ENCODE peak calls at places on chromosomes 16 and 17, in six cellular contexts. B is testis, H is body of pancreas, X is sigmoid colon, Q is heart left ventricle, E is NB4. P is an unnamed sample.

GRCh38 chr17:21357696-21358095 is 18.5 kb upstream of the KCNJ12 start:
- DNase-seq in B (no peak), E (no peak), H (no peak), Q (no peak), X (no peak), P (no peak)

GRCh38 chr17:44074231-44074910 is 3.8 kb downstream of the G6PC3 start:
- DNase-seq in X (no peak), H (no peak), B (no peak), Q (no peak), E (no peak), P (no peak)

GRCh38 chr17:45200701-45201100 is 21.0 kb upstream of the FMNL1 start:
- DNase-seq in H (peak), E (peak), B (no peak), X (peak), Q (peak), P (no peak)

GRCh38 chr17:19284005-19284959 is 47.1 kb downstream of the EPN2 start:
- DNase-seq in Q (no peak), B (no peak), H (no peak), X (no peak), E (no peak), P (no peak)

GRCh38 chr17:17387017-17387416 is 83.8 kb downstream of the NT5M start:
- DNase-seq in Q (no peak), X (no peak), B (no peak), E (no peak), H (peak), P (no peak)

GRCh38 chr17:76847031-76847430 is 21.2 kb upstream of the MGAT5B start:
- DNase-seq in H (no peak), B (no peak), X (no peak), E (no peak), Q (no peak), P (no peak)

GRCh38 chr17:19263621-19264010 is 26.4 kb downstream of the EPN2 start:
- DNase-seq in B (peak), E (no peak), Q (no peak), H (no peak), X (peak), P (no peak)

GRCh38 chr17:79305831-79306687 is 231.4 kb downstream of the ENGASE start:
- DNase-seq in E (no peak), Q (no peak), H (peak), X (no peak), B (peak), P (peak)

GRCh38 chr17:77723071-77723908 is 235.2 kb upstream of the TNRC6C start:
- DNase-seq in X (no peak), B (no peak), H (no peak), Q (no peak), E (no peak), P (no peak)

GRCh38 chr16:17134586-17134985 is 336.2 kb downstream of the XYLT1 start:
- DNase-seq in X (no peak), H (no peak), E (no peak), B (no peak), Q (no peak), P (no peak)

GRCh38 chr16:87895641-87896141 is 26.4 kb upstream of the SLC7A5 start:
- DNase-seq in H (peak), B (peak), X (no peak), Q (no peak), E (peak), P (peak)

GRCh38 chr16:30473231-30474061 is 904 bp downstream of the ITGAL start:
- DNase-seq in Q (peak), E (peak), B (no peak), H (peak), X (no peak), P (no peak)

GRCh38 chr16:82055728-82056549 is 20.9 kb downstream of the HSD17B2 start:
- DNase-seq in X (no peak), Q (no peak), H (no peak), B (no peak), E (no peak), P (no peak)
- TF ChIP-seq POLR2A in X (no peak), Q (no peak), H (no peak), B (no peak), E (no peak), P (no peak)

GRCh38 chr16:49701867-49702494 is 153.9 kb downstream of the ZNF423 start:
- DNase-seq in B (peak), Q (peak), X (peak), E (no peak), H (peak), P (no peak)
- H3K4me3 ChIP-seq in B (no peak), Q (peak), X (no peak), E (no peak), H (no peak), P (no peak)

GRCh38 chr16:71927383-71927782 is 32.1 kb downstream of the IST1 start:
- DNase-seq in E (no peak), Q (peak), B (peak), X (peak), H (peak), P (peak)

GRCh38 chr16:71927787-71928186 is 32.5 kb downstream of the IST1 start:
- DNase-seq in E (no peak), X (no peak), Q (no peak), B (no peak), H (no peak), P (no peak)

GRCh38 chr16:71924710-71925109 is 29.4 kb downstream of the IST1 start:
- DNase-seq in B (no peak), X (no peak), H (no peak), Q (no peak), E (no peak), P (no peak)

GRCh38 chr16:71920658-71921057 is 25.3 kb downstream of the IST1 start:
- DNase-seq in Q (no peak), X (no peak), H (no peak), B (no peak), E (no peak), P (no peak)

DNA sequence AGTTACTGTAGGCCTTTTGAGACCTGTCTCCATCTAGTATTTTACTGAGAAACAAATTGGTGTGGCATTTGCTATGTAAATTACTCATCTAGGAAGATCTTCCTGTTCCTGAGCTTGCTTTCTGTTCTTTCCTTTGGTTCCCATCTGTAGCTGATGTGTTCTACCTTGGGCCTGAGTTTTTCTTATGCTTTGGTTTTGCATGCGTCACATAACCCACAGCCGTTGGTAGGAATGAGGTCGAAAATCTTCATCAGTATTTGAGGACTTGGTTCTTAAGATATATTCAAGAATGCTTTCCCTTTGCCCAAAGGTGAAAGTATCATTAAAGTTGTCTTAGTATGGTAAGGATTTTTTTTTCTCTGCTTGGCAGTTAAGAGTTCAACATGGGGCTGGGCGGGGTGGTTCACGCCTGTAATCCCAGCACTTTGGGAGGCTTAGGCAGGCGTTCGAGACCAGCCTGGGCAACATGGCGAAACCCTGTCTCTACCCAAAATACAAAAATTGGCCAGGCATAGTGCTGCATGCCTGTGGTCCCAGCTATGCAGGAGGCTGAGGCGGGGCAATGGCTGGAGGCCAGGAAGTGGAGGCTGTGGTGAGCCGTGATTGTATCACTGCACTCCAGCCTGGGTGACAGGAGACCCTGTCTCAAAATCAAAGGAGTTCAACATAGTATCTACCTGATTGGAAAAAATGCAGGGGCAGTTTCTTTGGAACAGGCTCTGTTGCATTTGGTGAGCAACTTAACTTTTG is 28.8 kb downstream of the IST1 start:
- DNase-seq in H (no peak), B (no peak), E (no peak), Q (no peak), X (no peak), P (no peak)
- TF ChIP-seq CTCF in H (no peak), B (no peak), E (no peak), Q (no peak), X (no peak), P (no peak)

GRCh38 chr17:47970725-47971511 is at the start of gene CDK5RAP3:
- DNase-seq in H (peak), E (peak), Q (peak), B (peak), X (peak), P (peak)
- TF ChIP-seq POLR2A in H (peak), E (peak), Q (peak), B (no peak), X (peak), P (no peak)

DNA sequence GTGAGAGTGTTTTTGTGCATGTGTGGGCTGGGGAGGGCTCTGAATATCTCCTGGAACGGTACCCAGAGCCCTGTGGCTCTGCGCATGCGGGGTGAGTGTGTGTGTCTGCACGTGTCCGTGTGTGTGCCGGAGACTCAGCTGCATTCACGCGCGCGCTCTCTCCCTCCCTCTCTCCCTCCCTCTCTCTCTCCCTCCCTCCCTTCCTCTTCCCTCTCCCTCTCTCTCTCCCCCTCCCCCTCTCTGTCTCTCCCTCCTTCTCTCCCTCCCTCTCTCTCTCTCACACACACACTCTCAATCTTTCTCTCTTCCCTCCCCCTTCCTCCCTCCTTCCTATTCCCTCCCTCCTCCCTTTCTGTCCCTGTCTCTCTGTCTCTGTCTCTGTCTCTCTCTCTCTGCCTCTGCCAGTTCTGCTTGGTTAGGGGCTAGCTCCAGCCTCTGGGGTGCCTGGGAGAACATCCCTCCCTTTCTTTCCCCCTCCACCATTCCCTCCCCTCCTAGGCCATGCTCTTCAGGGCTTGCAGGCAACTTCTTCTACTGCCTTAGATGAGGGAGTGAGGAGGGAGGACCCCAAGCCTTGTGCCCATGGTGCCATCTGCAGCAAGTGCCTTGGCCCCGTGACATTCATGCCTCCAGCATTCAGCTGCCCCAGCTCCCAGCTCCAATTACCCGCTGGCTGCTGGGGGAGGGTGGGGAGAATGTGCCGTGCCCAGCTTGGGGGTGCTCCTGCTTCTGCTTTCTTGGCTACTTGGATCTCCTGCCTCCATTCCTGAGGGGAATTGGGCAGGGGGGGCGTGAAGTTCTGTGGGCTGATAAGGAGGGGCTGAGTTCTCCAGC is 6.4 kb downstream of the THRA start:
- DNase-seq in X (peak), B (peak), Q (peak), E (peak), H (peak), P (peak)
- H3K4me3 ChIP-seq in X (peak), B (no peak), Q (peak), E (no peak), H (no peak), P (peak)

P was measured in stomach.